ENCODE peak calls at places on chromosome 6, in six cellular contexts. One of them, this sample, is unnamed.

GRCh38 chr6:130373992-130374391 is 8.2 kb downstream of the TMEM200A start:
- DNase-seq in stomach: no peak
- DNase-seq in right lobe of liver: no peak
- DNase-seq in ovary: no peak
- DNase-seq in IMR-90: no peak
- DNase-seq in A549: no peak
- DNase-seq in this sample: no peak

GRCh38 chr6:41670703-41671360 is 32.6 kb downstream of the MDFI start:
- DNase-seq in A549: no peak
- DNase-seq in ovary: no peak
- DNase-seq in right lobe of liver: no peak
- DNase-seq in stomach: no peak
- DNase-seq in IMR-90: no peak
- DNase-seq in this sample: no peak

GRCh38 chr6:8006208-8006607 is 58.0 kb downstream of the BLOC1S5 start:
- DNase-seq in IMR-90: peak; percentile 51
- DNase-seq in right lobe of liver: no peak
- DNase-seq in stomach: no peak
- DNase-seq in ovary: no peak
- DNase-seq in A549: peak; percentile 53
- DNase-seq in this sample: no peak

GRCh38 chr6:20808984-20809383 is 274.7 kb downstream of the CDKAL1 start:
- DNase-seq in A549: no peak
- DNase-seq in right lobe of liver: no peak
- DNase-seq in ovary: no peak
- DNase-seq in stomach: no peak
- DNase-seq in IMR-90: no peak
- DNase-seq in this sample: no peak

GRCh38 chr6:154648776-154649175 is 84.4 kb upstream of the SCAF8 start:
- DNase-seq in IMR-90: no peak
- DNase-seq in ovary: no peak
- DNase-seq in right lobe of liver: no peak
- DNase-seq in stomach: no peak
- DNase-seq in A549: no peak
- DNase-seq in this sample: no peak

GRCh38 chr6:106692112-106692822 is 62.9 kb downstream of the QRSL1 start:
- DNase-seq in A549: peak; percentile 31
- DNase-seq in IMR-90: peak; percentile 15
- DNase-seq in right lobe of liver: peak; percentile 70
- DNase-seq in stomach: peak; percentile 77
- DNase-seq in ovary: no peak
- DNase-seq in this sample: peak; percentile 27

GRCh38 chr6:163491901-163492300 is 77.4 kb downstream of the QKI start:
- DNase-seq in right lobe of liver: no peak
- DNase-seq in stomach: no peak
- DNase-seq in A549: no peak
- DNase-seq in ovary: no peak
- DNase-seq in IMR-90: no peak
- DNase-seq in this sample: no peak

GRCh38 chr6:168292911-168293310 is 26.7 kb downstream of the DACT2 start:
- DNase-seq in IMR-90: no peak
- DNase-seq in A549: no peak
- DNase-seq in right lobe of liver: no peak
- DNase-seq in stomach: no peak
- DNase-seq in ovary: no peak
- DNase-seq in this sample: peak; percentile 69

GRCh38 chr6:130895516-130895915 is 68.3 kb downstream of the SMLR1 start:
- DNase-seq in A549: no peak
- DNase-seq in ovary: no peak
- DNase-seq in stomach: no peak
- DNase-seq in right lobe of liver: no peak
- DNase-seq in IMR-90: no peak
- DNase-seq in this sample: no peak

GRCh38 chr6:154715449-154715848 is 17.8 kb upstream of the SCAF8 start:
- DNase-seq in IMR-90: no peak
- DNase-seq in stomach: no peak
- DNase-seq in ovary: no peak
- DNase-seq in right lobe of liver: no peak
- DNase-seq in A549: no peak
- DNase-seq in this sample: no peak

GRCh38 chr6:137191238-137191637 is 17.8 kb upstream of the IL22RA2 start:
- DNase-seq in IMR-90: no peak
- DNase-seq in stomach: no peak
- DNase-seq in ovary: no peak
- DNase-seq in right lobe of liver: no peak
- DNase-seq in A549: no peak
- DNase-seq in this sample: no peak

GRCh38 chr6:140079328-140079727 is 704.9 kb upstream of the CITED2 start:
- DNase-seq in right lobe of liver: peak; percentile 14
- DNase-seq in A549: no peak
- DNase-seq in stomach: peak; percentile 26
- DNase-seq in IMR-90: peak; percentile 71
- DNase-seq in ovary: peak; percentile 40
- DNase-seq in this sample: no peak

GRCh38 chr6:73240730-73241129 is 15.4 kb upstream of the KHDC1L start:
- DNase-seq in A549: no peak
- DNase-seq in stomach: no peak
- DNase-seq in right lobe of liver: no peak
- DNase-seq in IMR-90: no peak
- DNase-seq in ovary: no peak
- DNase-seq in this sample: no peak

GRCh38 chr6:164897523-164898094 is 411.8 kb downstream of the C6orf118 start:
- DNase-seq in IMR-90: no peak
- DNase-seq in right lobe of liver: no peak
- DNase-seq in ovary: no peak
- DNase-seq in stomach: no peak
- DNase-seq in A549: no peak
- DNase-seq in this sample: no peak

GRCh38 chr6:165768961-165769360 is 105.9 kb upstream of the PDE10A start:
- DNase-seq in ovary: no peak
- DNase-seq in IMR-90: no peak
- DNase-seq in right lobe of liver: no peak
- DNase-seq in A549: no peak
- DNase-seq in stomach: no peak
- DNase-seq in this sample: no peak

GRCh38 chr6:100346828-100347227 is 117.9 kb downstream of the SIM1 start:
- DNase-seq in right lobe of liver: no peak
- DNase-seq in IMR-90: peak; percentile 76
- DNase-seq in A549: no peak
- DNase-seq in stomach: no peak
- DNase-seq in ovary: no peak
- DNase-seq in this sample: no peak

GRCh38 chr6:109892451-109893435 is 85.4 kb upstream of the GPR6 start:
- DNase-seq in IMR-90: no peak
- DNase-seq in right lobe of liver: no peak
- DNase-seq in ovary: no peak
- DNase-seq in stomach: peak; percentile 77
- DNase-seq in A549: no peak
- DNase-seq in this sample: no peak

GRCh38 chr6:16483315-16483875 is 245.0 kb downstream of the GMPR start:
- DNase-seq in right lobe of liver: no peak
- DNase-seq in stomach: no peak
- DNase-seq in A549: no peak
- DNase-seq in ovary: no peak
- DNase-seq in IMR-90: no peak
- DNase-seq in this sample: no peak

GRCh38 chr6:82185948-82186347 is 61.6 kb downstream of the IBTK start:
- DNase-seq in A549: no peak
- DNase-seq in stomach: no peak
- DNase-seq in ovary: no peak
- DNase-seq in right lobe of liver: no peak
- DNase-seq in IMR-90: no peak
- DNase-seq in this sample: no peak

GRCh38 chr6:53306819-53307347 is 41.9 kb downstream of the ELOVL5 start:
- DNase-seq in A549: no peak
- DNase-seq in stomach: no peak
- DNase-seq in right lobe of liver: no peak
- DNase-seq in IMR-90: peak; percentile 49
- DNase-seq in ovary: no peak
- DNase-seq in this sample: no peak

GRCh38 chr6:85118233-85118632 is 331.6 kb upstream of the NT5E start:
- DNase-seq in ovary: no peak
- DNase-seq in stomach: no peak
- DNase-seq in A549: no peak
- DNase-seq in right lobe of liver: no peak
- DNase-seq in IMR-90: no peak
- DNase-seq in this sample: peak; percentile 10
- TF ChIP-seq CTCF in ovary: no peak
- TF ChIP-seq CTCF in stomach: no peak
- TF ChIP-seq CTCF in A549: no peak
- TF ChIP-seq CTCF in right lobe of liver: no peak
- TF ChIP-seq CTCF in IMR-90: no peak
- TF ChIP-seq CTCF in this sample: no peak

GRCh38 chr6:31545291-31545690 is 1.1 kb downstream of the ATP6V1G2 start:
- DNase-seq in IMR-90: no peak
- DNase-seq in right lobe of liver: no peak
- DNase-seq in A549: no peak
- DNase-seq in stomach: no peak
- DNase-seq in ovary: no peak
- DNase-seq in this sample: no peak

GRCh38 chr6:31548423-31548873 is 1.0 kb downstream of the NFKBIL1 start:
- DNase-seq in IMR-90: no peak
- DNase-seq in right lobe of liver: no peak
- DNase-seq in stomach: no peak
- DNase-seq in A549: no peak
- DNase-seq in ovary: no peak
- DNase-seq in this sample: no peak

GRCh38 chr6:31546339-31546961 is at the start of gene ATP6V1G2:
- DNase-seq in IMR-90: peak; percentile 93
- DNase-seq in right lobe of liver: peak; percentile 89
- DNase-seq in stomach: peak; percentile 89
- DNase-seq in A549: peak; percentile 61
- DNase-seq in ovary: peak; percentile 84
- DNase-seq in this sample: peak; percentile 90

GRCh38 chr6:31547727-31548422 is 467 bp downstream of the NFKBIL1 start:
- DNase-seq in ovary: peak; percentile 66
- DNase-seq in right lobe of liver: peak; percentile 45
- DNase-seq in IMR-90: no peak
- DNase-seq in stomach: no peak
- DNase-seq in A549: no peak
- DNase-seq in this sample: no peak

GRCh38 chr6:31546962-31547726 is at the start of gene NFKBIL1:
- DNase-seq in stomach: peak; percentile 95
- DNase-seq in A549: peak; percentile 85
- DNase-seq in ovary: peak; percentile 94
- DNase-seq in IMR-90: peak; percentile 98
- DNase-seq in right lobe of liver: peak; percentile 94
- DNase-seq in this sample: peak; percentile 96
- TF ChIP-seq POLR2A in stomach: no peak
- TF ChIP-seq POLR2A in A549: no peak
- TF ChIP-seq POLR2A in ovary: peak; percentile 63
- TF ChIP-seq POLR2A in IMR-90: peak; percentile 87
- TF ChIP-seq POLR2A in right lobe of liver: peak; percentile 37
- TF ChIP-seq POLR2A in this sample: no peak

DNA sequence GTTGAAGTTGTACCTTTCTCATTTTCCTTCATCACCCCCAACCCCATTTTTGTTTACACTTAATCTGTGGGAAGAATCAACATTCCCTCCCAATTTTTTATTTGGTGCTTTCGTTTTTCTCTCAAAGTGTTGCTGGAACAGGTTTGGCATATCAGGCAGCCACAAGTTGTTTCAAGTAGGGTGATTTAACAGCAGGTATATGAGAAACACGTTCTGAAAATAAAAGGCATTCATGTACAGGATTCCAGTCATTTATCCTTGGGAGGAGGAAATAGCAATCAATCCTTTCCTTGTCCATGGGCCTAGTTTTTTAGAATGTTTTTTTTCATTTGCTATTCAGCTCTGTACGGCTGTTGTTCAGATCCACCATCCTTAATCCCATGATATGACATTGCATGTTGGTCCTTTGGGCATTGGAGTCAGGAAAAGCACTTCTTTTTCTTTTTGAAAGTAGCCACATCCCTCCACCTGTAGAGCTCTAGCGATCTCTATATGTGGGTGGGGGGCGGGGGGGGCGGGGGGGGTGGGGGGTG is 120.2 kb downstream of the JARID2 start:
- DNase-seq in A549: no peak
- DNase-seq in ovary: no peak
- DNase-seq in stomach: no peak
- DNase-seq in IMR-90: no peak
- DNase-seq in right lobe of liver: no peak
- DNase-seq in this sample: no peak
- H3K4me3 ChIP-seq in A549: no peak overlapping the region
- H3K4me3 ChIP-seq in ovary: no peak overlapping the region
- H3K4me3 ChIP-seq in stomach: no peak overlapping the region
- H3K4me3 ChIP-seq in IMR-90: no peak overlapping the region
- H3K4me3 ChIP-seq in right lobe of liver: no peak overlapping the region
- H3K4me3 ChIP-seq in this sample: no peak overlapping the region

GRCh38 chr6:50062051-50062450 is 12.3 kb upstream of the DEFB112 start:
- DNase-seq in right lobe of liver: no peak
- DNase-seq in IMR-90: peak; percentile 0
- DNase-seq in ovary: no peak
- DNase-seq in A549: no peak
- DNase-seq in stomach: no peak
- DNase-seq in this sample: no peak
- TF ChIP-seq CTCF in right lobe of liver: peak; percentile 18
- TF ChIP-seq CTCF in IMR-90: no peak
- TF ChIP-seq CTCF in ovary: no peak
- TF ChIP-seq CTCF in A549: no peak
- TF ChIP-seq CTCF in stomach: no peak
- TF ChIP-seq CTCF in this sample: no peak

GRCh38 chr6:17846762-17847161 is 140.0 kb upstream of the NUP153 start:
- DNase-seq in ovary: no peak
- DNase-seq in right lobe of liver: no peak
- DNase-seq in IMR-90: no peak
- DNase-seq in A549: no peak
- DNase-seq in stomach: no peak
- DNase-seq in this sample: no peak

GRCh38 chr6:17850281-17850680 is 137.2 kb downstream of the KIF13A start:
- DNase-seq in right lobe of liver: no peak
- DNase-seq in ovary: no peak
- DNase-seq in IMR-90: no peak
- DNase-seq in A549: no peak
- DNase-seq in stomach: no peak
- DNase-seq in this sample: no peak

GRCh38 chr6:17845598-17845997 is 138.9 kb upstream of the NUP153 start:
- DNase-seq in ovary: no peak
- DNase-seq in stomach: no peak
- DNase-seq in IMR-90: no peak
- DNase-seq in right lobe of liver: no peak
- DNase-seq in A549: no peak
- DNase-seq in this sample: no peak

GRCh38 chr6:17851001-17851719 is 136.3 kb downstream of the KIF13A start:
- DNase-seq in stomach: no peak
- DNase-seq in A549: no peak
- DNase-seq in IMR-90: peak; percentile 55
- DNase-seq in right lobe of liver: no peak
- DNase-seq in ovary: no peak
- DNase-seq in this sample: no peak

DNA sequence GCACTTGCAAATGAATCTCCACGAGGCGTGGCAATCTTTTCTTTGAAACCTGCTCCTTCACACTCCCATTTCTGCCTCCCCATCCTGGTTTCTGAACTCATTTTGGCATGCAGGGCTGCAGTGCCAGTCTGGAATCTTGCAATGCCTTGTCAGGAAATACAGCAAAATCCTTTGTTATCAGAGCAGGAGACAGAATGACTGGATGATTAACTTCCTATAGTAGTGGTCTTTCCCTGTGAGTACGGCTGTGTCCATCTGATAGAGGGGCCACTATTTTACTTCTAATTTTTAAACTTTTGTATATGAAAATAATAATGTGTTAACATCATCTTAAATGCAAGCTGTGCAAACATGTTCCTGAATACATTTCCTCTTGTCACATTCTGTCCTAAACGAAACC is 140.2 kb downstream of the KIF13A start:
- DNase-seq in ovary: no peak
- DNase-seq in A549: no peak
- DNase-seq in stomach: no peak
- DNase-seq in IMR-90: no peak
- DNase-seq in right lobe of liver: no peak
- DNase-seq in this sample: no peak
- TF ChIP-seq POLR2A in ovary: no peak
- TF ChIP-seq POLR2A in A549: no peak
- TF ChIP-seq POLR2A in stomach: no peak
- TF ChIP-seq POLR2A in IMR-90: no peak
- TF ChIP-seq POLR2A in right lobe of liver: no peak
- TF ChIP-seq POLR2A in this sample: no peak

This sample was measured in lower leg skin.